ENCODE peak calls at places on chromosomes 5 and 9, in four cellular contexts. One of them, this sample, is unnamed.

GRCh38 chr9:110152704-110153374 is 55.1 kb downstream of the C9orf152 start:
- DNase-seq in psoas muscle: no peak
- DNase-seq in ovary: no peak
- DNase-seq in heart left ventricle: no peak
- DNase-seq in this sample: no peak

GRCh38 chr5:110072646-110073045 is 382.9 kb downstream of the MAN2A1 start:
- DNase-seq in psoas muscle: no peak
- DNase-seq in ovary: no peak
- DNase-seq in heart left ventricle: no peak
- DNase-seq in this sample: no peak

GRCh38 chr9:21761309-21761901 is 41.0 kb upstream of the MTAP start:
- DNase-seq in heart left ventricle: no peak
- DNase-seq in psoas muscle: no peak
- DNase-seq in ovary: no peak
- DNase-seq in this sample: no peak

GRCh38 chr5:31193591-31194457 is at the start of gene CDH6:
- DNase-seq in heart left ventricle: no peak
- DNase-seq in psoas muscle: no peak
- DNase-seq in ovary: no peak
- DNase-seq in this sample: no peak

GRCh38 chr9:96661711-96662110 is 6.6 kb upstream of the PRXL2C start:
- DNase-seq in ovary: no peak
- DNase-seq in heart left ventricle: no peak
- DNase-seq in psoas muscle: no peak
- DNase-seq in this sample: no peak

GRCh38 chr5:112921031-112921832 is 795 bp downstream of the REEP5 start:
- DNase-seq in heart left ventricle: peak; percentile 89
- DNase-seq in psoas muscle: peak; percentile 78
- DNase-seq in ovary: peak; percentile 81
- DNase-seq in this sample: peak; percentile 88

GRCh38 chr5:76684012-76684731 is 31.8 kb upstream of the F2R start:
- DNase-seq in heart left ventricle: no peak
- DNase-seq in psoas muscle: no peak
- DNase-seq in ovary: no peak
- DNase-seq in this sample: no peak

GRCh38 chr5:135013947-135014570 is 20.0 kb downstream of the PITX1 start:
- DNase-seq in heart left ventricle: peak; percentile 42
- DNase-seq in ovary: no peak
- DNase-seq in psoas muscle: no peak
- DNase-seq in this sample: no peak

GRCh38 chr9:134227451-134228411 is 63.4 kb upstream of the RNU6ATAC start:
- DNase-seq in psoas muscle: no peak
- DNase-seq in ovary: no peak
- DNase-seq in heart left ventricle: no peak
- DNase-seq in this sample: no peak

GRCh38 chr5:109759304-109759703 is 69.6 kb downstream of the MAN2A1 start:
- DNase-seq in psoas muscle: no peak
- DNase-seq in ovary: no peak
- DNase-seq in heart left ventricle: no peak
- DNase-seq in this sample: peak; percentile 37

GRCh38 chr9:112059145-112059979 is 115.7 kb downstream of the SUSD1 start:
- DNase-seq in heart left ventricle: no peak
- DNase-seq in psoas muscle: no peak
- DNase-seq in ovary: no peak
- DNase-seq in this sample: peak; percentile 83

GRCh38 chr5:161230222-161230621 is 316.3 kb downstream of the GABRB2 start:
- DNase-seq in heart left ventricle: no peak
- DNase-seq in psoas muscle: no peak
- DNase-seq in ovary: no peak
- DNase-seq in this sample: no peak

DNA sequence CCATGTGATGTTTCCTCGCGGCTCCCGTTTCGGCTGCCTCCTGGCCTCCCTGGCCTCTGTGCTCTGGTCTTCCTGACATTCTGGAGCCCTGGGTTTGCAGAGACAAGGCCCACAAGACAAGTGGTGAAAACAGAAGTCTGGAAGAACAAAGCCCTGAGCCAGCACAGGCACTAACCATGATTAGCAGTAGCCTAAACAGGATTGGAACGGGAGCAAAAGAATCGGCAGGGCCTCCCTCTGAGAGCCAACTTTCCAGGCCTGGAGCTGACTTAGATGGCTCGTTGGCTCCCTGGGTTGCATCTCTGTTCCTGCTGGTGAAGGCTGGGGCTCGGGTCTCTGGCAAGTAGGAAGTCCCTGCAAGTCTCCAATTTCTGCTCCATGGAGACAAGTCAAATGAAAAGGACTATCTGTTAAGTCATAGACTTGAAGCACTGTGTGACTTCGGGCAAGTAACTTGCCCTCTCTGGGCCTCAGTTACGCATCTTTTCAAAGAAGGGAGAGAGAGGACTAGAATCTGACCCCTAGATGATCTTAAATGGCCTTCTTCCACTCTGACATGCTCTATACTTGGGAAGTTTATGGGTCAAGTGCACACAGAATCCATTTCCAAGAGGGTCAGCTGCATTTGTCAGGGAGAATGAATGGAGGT is 3.3 kb downstream of the COL27A1 start:
- DNase-seq in psoas muscle: no peak
- DNase-seq in heart left ventricle: no peak
- DNase-seq in ovary: no peak
- DNase-seq in this sample: no peak
- H3K27ac ChIP-seq in psoas muscle: no peak overlapping the region
- H3K27ac ChIP-seq in heart left ventricle: no peak overlapping the region
- H3K27ac ChIP-seq in ovary: peak overlapping the region; percentile 27
- H3K27ac ChIP-seq in this sample: no peak overlapping the region

DNA sequence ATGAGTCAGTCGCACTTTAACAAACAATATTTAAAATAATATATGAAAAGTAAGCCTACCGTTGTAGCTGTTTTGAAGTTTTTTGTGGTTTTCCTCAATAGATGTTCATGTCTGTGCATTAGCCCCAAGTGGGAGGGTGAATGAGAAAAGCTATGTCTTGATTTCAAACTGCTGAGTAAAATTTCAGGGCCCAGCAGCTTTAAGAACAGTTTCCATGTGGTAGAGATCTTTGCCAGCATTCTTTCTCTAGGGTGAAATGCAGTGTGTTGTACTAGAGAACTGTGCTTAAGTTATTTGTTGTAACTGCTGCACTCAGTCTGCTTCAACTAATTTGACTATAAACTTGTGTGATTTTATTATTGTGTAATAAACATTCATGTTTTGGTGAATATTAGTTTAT is at the start of gene OGN:
- DNase-seq in psoas muscle: no peak
- DNase-seq in ovary: no peak
- DNase-seq in heart left ventricle: no peak
- DNase-seq in this sample: no peak
- H3K4me3 ChIP-seq in psoas muscle: peak within 1 kb of the TSS; percentile 41
- H3K4me3 ChIP-seq in ovary: peak within 1 kb of the TSS; percentile 13
- H3K4me3 ChIP-seq in heart left ventricle: no peak within 1 kb of the TSS
- H3K4me3 ChIP-seq in this sample: no peak within 1 kb of the TSS

GRCh38 chr9:17907780-17908513 is 329.1 kb downstream of the SH3GL2 start:
- DNase-seq in psoas muscle: no peak
- DNase-seq in ovary: no peak
- DNase-seq in heart left ventricle: no peak
- DNase-seq in this sample: no peak
- H3K27ac ChIP-seq in psoas muscle: no peak overlapping the region
- H3K27ac ChIP-seq in ovary: no peak overlapping the region
- H3K27ac ChIP-seq in heart left ventricle: no peak overlapping the region
- H3K27ac ChIP-seq in this sample: no peak overlapping the region

GRCh38 chr5:158317507-158317906 is 458.6 kb upstream of the CLINT1 start:
- DNase-seq in heart left ventricle: no peak
- DNase-seq in ovary: no peak
- DNase-seq in psoas muscle: no peak
- DNase-seq in this sample: no peak

GRCh38 chr5:158313739-158314464 is 455.0 kb upstream of the CLINT1 start:
- DNase-seq in heart left ventricle: no peak
- DNase-seq in ovary: no peak
- DNase-seq in psoas muscle: no peak
- DNase-seq in this sample: no peak

DNA sequence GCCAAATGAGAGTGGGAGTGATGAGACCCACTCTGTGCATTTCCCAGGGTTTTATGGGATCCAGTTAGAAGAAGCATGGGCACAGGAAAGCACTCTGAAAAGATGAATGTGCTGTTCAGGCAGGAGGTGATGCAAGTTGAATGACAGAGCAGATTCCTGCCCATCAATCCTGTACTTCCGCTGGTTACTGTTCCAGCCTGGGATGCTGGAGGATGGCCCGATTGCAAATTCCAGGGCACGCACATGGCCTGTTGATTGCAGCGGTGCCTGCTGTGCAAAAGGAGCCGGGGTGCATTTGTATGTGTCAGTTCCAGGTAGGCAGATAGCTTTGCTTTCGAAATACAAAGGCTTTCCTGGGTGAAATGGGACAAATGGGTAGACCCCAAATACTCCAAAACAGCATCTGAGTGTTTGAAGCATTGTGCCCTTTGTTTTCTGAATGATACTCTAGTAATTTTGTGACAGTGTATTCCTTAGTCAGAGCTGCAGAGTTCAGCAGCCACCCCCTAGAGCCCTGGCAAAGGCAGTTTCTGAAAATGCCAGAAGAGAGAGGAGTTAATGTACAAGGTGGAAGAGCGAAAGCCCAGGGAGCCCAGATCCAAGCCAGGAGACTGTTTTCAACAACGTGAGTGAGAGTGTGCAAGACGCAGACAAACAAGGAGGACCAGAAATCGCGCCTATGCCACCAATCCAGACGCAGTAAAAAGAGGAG is 454.2 kb upstream of the CLINT1 start:
- DNase-seq in ovary: no peak
- DNase-seq in heart left ventricle: no peak
- DNase-seq in psoas muscle: no peak
- DNase-seq in this sample: no peak
- H3K4me3 ChIP-seq in ovary: no peak overlapping the region
- H3K4me3 ChIP-seq in heart left ventricle: no peak overlapping the region
- H3K4me3 ChIP-seq in psoas muscle: no peak overlapping the region
- H3K4me3 ChIP-seq in this sample: no peak overlapping the region

GRCh38 chr5:81650992-81651391 is 99.9 kb downstream of the SSBP2 start:
- DNase-seq in psoas muscle: no peak
- DNase-seq in heart left ventricle: no peak
- DNase-seq in ovary: no peak
- DNase-seq in this sample: no peak
- H3K27ac ChIP-seq in psoas muscle: no peak overlapping the region
- H3K27ac ChIP-seq in heart left ventricle: no peak overlapping the region
- H3K27ac ChIP-seq in ovary: no peak overlapping the region
- H3K27ac ChIP-seq in this sample: no peak overlapping the region